ENCODE peak calls at places on chromosomes 12 and 14, in five cellular contexts. I is HepG2, S is K562, Y is WTC11, A is GM12878. C is an unnamed sample.
A peak's percentile ranks its signal among the peaks of the same experiment; 100 is the strongest.

GRCh38 chr14:86796221-86797074 is 1196.5 kb downstream of the GALC start:
- DNase-seq in I (peak; percentile 69), Y (no peak), S (no peak), A (no peak), C (no peak)

GRCh38 chr14:34252227-34252626 is 209.8 kb downstream of the SPTSSA start:
- DNase-seq in Y (no peak), S (no peak), A (no peak), I (no peak), C (no peak)

GRCh38 chr14:95151561-95151960 is 5.8 kb downstream of the DICER1 start:
- DNase-seq in I (no peak), A (no peak), Y (no peak), S (no peak), C (no peak)

GRCh38 chr14:31229638-31230229 is 22.1 kb upstream of the HECTD1 start:
- DNase-seq in Y (no peak), A (no peak), I (peak; percentile 100), S (peak; percentile 69), C (peak; percentile 51)

GRCh38 chr12:47835017-47835830 is 15.5 kb upstream of the HDAC7 start:
- DNase-seq in I (no peak), A (no peak), S (no peak), Y (no peak), C (no peak)

GRCh38 chr14:69693145-69693544 is 73.8 kb upstream of the SRSF5 start:
- DNase-seq in S (no peak), Y (no peak), A (no peak), I (no peak), C (no peak)

GRCh38 chr12:104226672-104227071 is 11.1 kb downstream of the TXNRD1 start:
- DNase-seq in I (no peak), S (no peak), A (no peak), Y (no peak), C (no peak)

GRCh38 chr12:23579257-23579656 is 370.2 kb downstream of the SOX5 start:
- DNase-seq in I (no peak), S (no peak), Y (no peak), A (no peak), C (no peak)

GRCh38 chr14:93337143-93337753 is 4.4 kb upstream of the BTBD7 start:
- DNase-seq in S (no peak), Y (peak; percentile 16), A (no peak), I (no peak), C (no peak)

GRCh38 chr12:2054091-2055018 is 1.6 kb downstream of the CACNA1C start:
- DNase-seq in S (no peak), I (no peak), Y (no peak), A (no peak), C (no peak)

GRCh38 chr12:53499261-53500118 is at the start of gene MAP3K12:
- DNase-seq in Y (peak; percentile 73), I (no peak), A (no peak), S (peak; percentile 50), C (peak; percentile 84)

GRCh38 chr14:23068792-23069412 is 11.6 kb upstream of the CDH24 start:
- DNase-seq in Y (peak; percentile 86), I (peak; percentile 98), S (peak; percentile 76), A (peak; percentile 67), C (peak; percentile 85)

GRCh38 chr12:46516933-46517578 is 144.5 kb upstream of the SLC38A2 start:
- DNase-seq in S (no peak), A (peak; percentile 85), Y (no peak), I (no peak), C (no peak)

GRCh38 chr14:53399057-53399456 is 245.9 kb upstream of the DDHD1 start:
- DNase-seq in Y (peak; percentile 58), S (peak; percentile 5), I (no peak), A (no peak), C (peak; percentile 69)

GRCh38 chr14:92108345-92109254 is 2.2 kb upstream of the ATXN3 start:
- DNase-seq in Y (peak; percentile 48), S (no peak), I (peak; percentile 73), A (no peak), C (no peak)

GRCh38 chr14:103267226-103267625 is 66.8 kb upstream of the EIF5 start:
- DNase-seq in I (no peak), Y (no peak), S (no peak), A (no peak), C (peak; percentile 33)

GRCh38 chr12:100128509-100128908 is 14.2 kb downstream of the BLTP3B start:
- DNase-seq in S (no peak), Y (peak; percentile 49), A (no peak), I (peak; percentile 39), C (no peak)

GRCh38 chr12:124445121-124445718 is 122.2 kb downstream of the NCOR2 start:
- DNase-seq in I (no peak), Y (no peak), S (no peak), A (no peak), C (no peak)
- TF ChIP-seq SP1 in I (no peak), Y (no peak), S (no peak), A (no peak), C (no peak)

GRCh38 chr14:20606190-20606901 is 15.2 kb upstream of the RNASE12 start:
- DNase-seq in S (no peak), A (no peak), Y (peak; percentile 67), I (peak; percentile 79), C (peak; percentile 72)
- TF ChIP-seq CREB1 in S (no peak), A (no peak), Y (no peak), I (no peak), C (no peak)

DNA sequence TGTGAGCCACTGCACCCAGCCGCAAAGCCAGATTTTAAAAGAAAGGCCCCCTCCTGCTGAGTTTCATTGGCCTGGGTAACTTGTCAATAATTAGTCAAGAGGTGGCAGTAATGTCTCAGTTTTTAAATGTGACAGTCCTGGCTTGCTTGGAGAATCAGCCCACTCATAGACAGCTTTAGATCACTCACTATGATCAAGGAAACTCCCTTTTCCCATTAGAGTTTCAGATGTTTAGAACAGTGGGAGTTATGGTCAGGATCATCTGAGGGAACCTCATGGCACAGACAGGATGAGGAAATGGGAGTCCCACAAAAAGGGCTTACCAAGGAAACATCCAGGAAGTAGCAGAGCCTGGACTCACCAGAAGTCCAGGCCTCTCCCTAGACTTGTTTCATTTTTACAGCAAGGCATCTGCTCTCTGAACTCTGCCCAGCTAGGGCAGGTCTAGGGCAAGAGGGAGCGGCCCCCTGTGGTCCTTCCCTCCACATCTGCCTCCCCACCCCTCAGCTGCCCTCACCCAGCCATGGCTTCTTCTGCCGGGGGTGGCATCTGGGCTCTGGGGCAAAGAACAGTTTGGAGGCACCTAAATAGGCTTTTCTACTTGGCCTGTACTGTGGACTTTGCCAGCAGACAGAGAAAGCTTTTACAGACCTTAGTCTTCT is 11.2 kb downstream of the BCL2L14 start:
- DNase-seq in I (peak; percentile 70), S (peak; percentile 32), Y (no peak), A (peak; percentile 39), C (peak; percentile 52)
- TF ChIP-seq CTCF in I (peak; percentile 78), S (peak; percentile 50), Y (no peak), A (peak; percentile 34), C (no peak)

DNA sequence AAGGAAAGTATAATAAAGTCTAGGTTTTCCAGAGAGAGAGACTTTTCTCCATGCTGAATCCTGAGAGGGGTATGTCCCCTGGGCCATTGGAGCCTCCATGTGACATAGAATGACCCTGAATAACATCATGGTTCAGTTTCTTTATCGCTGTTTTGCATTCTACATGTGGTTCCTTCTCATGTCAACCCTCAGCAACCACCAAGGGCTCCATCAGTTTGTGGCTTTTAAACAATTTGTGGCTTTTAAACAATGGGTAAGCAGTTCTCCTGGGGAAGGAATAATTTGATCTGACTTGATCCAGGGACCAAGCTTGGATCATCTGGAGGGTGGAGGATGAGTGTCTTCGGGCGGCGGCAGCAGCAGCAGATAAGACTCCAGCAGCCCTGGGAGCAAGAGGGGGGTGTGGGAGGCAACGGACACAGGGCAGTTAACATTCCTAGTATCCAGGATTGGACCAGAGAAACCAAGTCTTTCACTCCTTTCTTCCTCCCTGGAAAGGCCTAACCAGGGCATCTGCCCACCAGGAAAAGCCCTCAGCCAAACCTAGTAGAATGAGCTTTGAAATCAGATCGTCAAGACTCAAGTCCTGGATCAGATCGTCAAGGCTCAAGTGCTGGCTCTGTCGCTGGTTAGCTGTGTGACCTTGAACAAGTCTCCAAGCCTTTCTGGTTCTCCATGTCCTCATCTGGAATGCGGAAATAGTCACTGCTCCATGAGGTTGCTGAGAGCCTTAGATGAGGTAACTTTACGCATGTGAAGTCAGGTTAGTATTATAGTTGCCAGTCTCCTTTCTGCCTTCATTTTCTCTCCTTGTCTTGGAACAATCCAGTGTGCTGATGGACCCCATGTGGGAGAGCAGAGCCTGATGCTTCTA is 27.8 kb upstream of the FAM222A start:
- DNase-seq in A (no peak), S (no peak), I (no peak), Y (no peak), C (no peak)
- TF ChIP-seq SP1 in A (no peak), S (no peak), I (no peak), Y (no peak), C (no peak)

C was measured in H1.